ENCODE peak calls at places on chromosomes 2 and 18, in six cellular contexts. D is kidney, F is foreskin fibroblast, Z is GM23338, C is AG04449, O is HepG2. J is an unnamed sample.

GRCh38 chr2:119218478-119219064 is 5.1 kb upstream of the STEAP3 start:
- DNase-seq in F (peak), C (no peak), D (no peak), O (peak), Z (peak), J (peak)

GRCh38 chr2:43157506-43158232 is 68.7 kb downstream of the ZFP36L2 start:
- DNase-seq in F (peak), O (peak), Z (no peak), D (no peak), C (no peak), J (no peak)

GRCh38 chr2:176584333-176584732 is 315.1 kb downstream of the MTX2 start:
- DNase-seq in O (no peak), C (no peak), Z (no peak), F (no peak), D (no peak), J (no peak)

GRCh38 chr18:21064347-21064746 is 47.3 kb downstream of the ROCK1 start:
- DNase-seq in C (peak), F (peak), D (no peak), Z (no peak), O (no peak), J (no peak)

GRCh38 chr2:211367252-211367651 is 810.9 kb downstream of the CPS1 start:
- DNase-seq in D (no peak), F (no peak), Z (no peak), O (no peak), C (no peak), J (no peak)

GRCh38 chr2:192288290-192288689 is 93.6 kb upstream of the TMEFF2 start:
- DNase-seq in Z (no peak), C (no peak), F (no peak), O (no peak), D (no peak), J (no peak)

GRCh38 chr2:11140492-11140891 is 14.8 kb upstream of the SLC66A3 start:
- DNase-seq in C (no peak), F (no peak), D (no peak), O (no peak), Z (no peak), J (no peak)

GRCh38 chr2:103427567-103427966 is 665.7 kb downstream of the TMEM182 start:
- DNase-seq in D (no peak), C (no peak), Z (no peak), O (no peak), F (no peak), J (no peak)

GRCh38 chr2:220071716-220072115 is 444.3 kb downstream of the SLC4A3 start:
- DNase-seq in F (peak), D (no peak), Z (no peak), O (no peak), C (no peak), J (no peak)

GRCh38 chr2:98502556-98503335 is 58.1 kb downstream of the INPP4A start:
- DNase-seq in F (peak), O (no peak), C (no peak), D (no peak), Z (no peak), J (no peak)

GRCh38 chr2:157880927-157881326 is 4.8 kb upstream of the ACVR1 start:
- DNase-seq in F (no peak), D (no peak), O (no peak), C (no peak), Z (no peak), J (no peak)

GRCh38 chr18:79616651-79617518 is 62.7 kb upstream of the CTDP1 start:
- DNase-seq in F (peak), O (no peak), D (peak), Z (peak), C (no peak), J (no peak)

GRCh38 chr2:152557273-152557879 is 159.9 kb downstream of the PRPF40A start:
- DNase-seq in D (no peak), O (no peak), C (no peak), F (peak), Z (no peak), J (no peak)

GRCh38 chr2:239120664-239121063 is 272.8 kb downstream of the TWIST2 start:
- DNase-seq in Z (no peak), O (no peak), F (no peak), D (no peak), C (no peak), J (no peak)

GRCh38 chr2:39642054-39642742 is 23.5 kb upstream of the TMEM178A start:
- DNase-seq in F (peak), O (peak), Z (no peak), D (no peak), C (no peak), J (no peak)

GRCh38 chr2:99643824-99644787 is 154.3 kb upstream of the REV1 start:
- DNase-seq in C (no peak), Z (no peak), F (peak), O (no peak), D (no peak), J (no peak)

GRCh38 chr2:132670104-132670960 is at the start of gene LYPD1:
- DNase-seq in C (no peak), Z (peak), O (no peak), F (peak), D (peak), J (no peak)

GRCh38 chr2:174830561-174830960 is 66.3 kb upstream of the CHRNA1 start:
- DNase-seq in F (no peak), D (no peak), Z (no peak), C (no peak), O (no peak), J (no peak)

GRCh38 chr18:11512096-11513030 is 97.0 kb upstream of the SLC35G4 start:
- DNase-seq in Z (peak), D (no peak), F (peak), C (no peak), O (peak), J (no peak)
- TF ChIP-seq CTCF in Z (peak), D (peak), F (no peak), C (peak), O (peak), J (peak)

GRCh38 chr2:85838181-85838580 is 50.6 kb downstream of the ST3GAL5 start:
- DNase-seq in O (no peak), F (no peak), D (no peak), C (no peak), Z (peak), J (no peak)
- TF ChIP-seq CTCF in O (peak), F (no peak), D (no peak), C (no peak), Z (peak), J (peak)

GRCh38 chr18:46174317-46175039 is 70.3 kb downstream of the HAUS1 start:
- DNase-seq in D (no peak), Z (peak), C (no peak), O (no peak), F (peak), J (peak)
- TF ChIP-seq CTCF in D (no peak), Z (no peak), C (no peak), O (peak), F (peak), J (peak)

DNA sequence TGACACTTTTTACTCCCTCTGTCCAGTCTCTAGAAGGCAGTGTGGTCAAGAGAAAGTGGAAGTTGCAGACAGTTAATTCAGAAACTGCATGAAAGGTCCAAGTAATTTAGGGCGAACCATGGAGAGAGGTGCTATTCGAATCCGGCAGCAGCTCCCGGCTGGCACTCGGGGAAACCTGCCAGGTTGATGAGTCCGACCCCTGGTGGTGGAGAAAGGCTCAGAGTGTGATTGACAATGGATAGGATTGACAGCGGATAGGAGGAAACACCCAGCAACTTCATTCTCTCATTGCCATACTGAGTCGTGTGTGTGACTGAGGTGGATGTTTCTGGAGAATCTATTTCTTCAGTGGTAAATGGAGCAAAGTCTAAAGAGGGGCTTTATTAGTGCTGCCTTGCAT is 101.7 kb downstream of the DCDC2C start:
- DNase-seq in D (no peak), O (peak), C (no peak), Z (peak), F (no peak), J (no peak)
- TF ChIP-seq CTCF in D (peak), O (peak), C (no peak), Z (peak), F (peak), J (peak)

GRCh38 chr2:195656859-195657633 is at the start of gene SLC39A10:
- DNase-seq in C (peak), D (peak), F (peak), Z (peak), O (peak), J (peak)
- TF ChIP-seq CTCF in C (no peak), D (peak), F (no peak), Z (no peak), O (peak), J (peak)

GRCh38 chr2:201642579-201643215 is 606 bp downstream of the TMEM237 start:
- DNase-seq in D (peak), Z (peak), F (peak), C (no peak), O (peak), J (peak)
- TF ChIP-seq CTCF in D (peak), Z (no peak), F (no peak), C (no peak), O (peak), J (no peak)

DNA sequence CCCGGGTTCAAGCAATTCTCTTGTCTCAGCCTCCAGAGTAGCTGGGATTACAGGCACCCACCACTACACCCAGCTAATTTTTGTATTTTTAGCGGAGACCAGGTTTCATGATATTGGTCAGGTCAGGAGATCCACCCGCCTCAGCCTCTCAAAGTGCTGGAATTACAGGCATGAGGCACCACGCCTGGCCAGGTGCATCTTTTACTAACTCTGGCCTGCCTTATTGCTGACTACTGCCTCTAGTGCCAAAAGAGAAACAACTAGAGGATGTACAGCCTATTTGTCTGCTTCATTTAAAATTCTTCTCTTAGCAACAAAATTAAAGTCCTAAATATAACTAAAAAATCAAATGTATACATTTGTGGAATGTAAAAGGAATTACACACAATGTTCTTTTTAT is 115.4 kb downstream of the BMPR2 start:
- DNase-seq in D (no peak), Z (peak), F (no peak), O (peak), C (no peak), J (no peak)
- TF ChIP-seq CTCF in D (no peak), Z (peak), F (no peak), O (no peak), C (no peak), J (no peak)

GRCh38 chr2:218097975-218098374 is 27.9 kb upstream of the CXCR2 start:
- DNase-seq in F (no peak), C (no peak), O (no peak), D (no peak), Z (no peak), J (no peak)

GRCh38 chr2:218091743-218092142 is 22.7 kb downstream of the RUFY4 start:
- DNase-seq in O (no peak), F (no peak), C (no peak), D (no peak), Z (no peak), J (no peak)

GRCh38 chr2:218095853-218096252 is 26.8 kb downstream of the RUFY4 start:
- DNase-seq in O (no peak), C (no peak), Z (no peak), D (no peak), F (no peak), J (no peak)

DNA sequence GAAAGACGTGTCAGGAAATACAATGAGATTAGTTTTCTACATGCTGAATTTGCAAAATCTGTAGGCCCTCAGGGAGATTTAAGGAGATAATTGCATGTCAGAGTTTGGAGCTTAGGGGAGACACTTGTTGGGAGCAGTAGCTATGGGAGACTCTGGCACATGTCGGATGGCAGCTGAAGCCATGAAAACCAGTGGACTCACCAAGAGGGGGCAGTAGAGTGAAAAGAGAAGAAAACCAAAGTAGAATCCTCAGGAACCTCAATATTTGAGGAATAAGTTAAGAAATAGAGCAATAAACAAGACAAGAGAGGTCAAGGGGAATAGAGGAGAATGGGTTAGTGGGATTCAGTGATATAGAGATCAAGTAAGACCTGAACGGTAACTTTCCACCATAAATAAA is 24.8 kb downstream of the RUFY4 start:
- DNase-seq in C (no peak), O (no peak), D (no peak), F (no peak), Z (peak), J (no peak)
- TF ChIP-seq CTCF in C (no peak), O (no peak), D (no peak), F (no peak), Z (peak), J (peak)

GRCh38 chr2:96153991-96154431 is 8.8 kb upstream of the DUSP2 start:
- DNase-seq in O (peak), C (no peak), F (no peak), Z (no peak), D (no peak), J (no peak)
- TF ChIP-seq CTCF in O (peak), C (no peak), F (no peak), Z (no peak), D (no peak), J (no peak)

GRCh38 chr2:190653931-190654330 is 5.0 kb downstream of the NAB1 start:
- DNase-seq in F (peak), D (no peak), C (no peak), O (no peak), Z (no peak), J (no peak)
- TF ChIP-seq CTCF in F (no peak), D (no peak), C (no peak), O (no peak), Z (no peak), J (no peak)